ENCODE peak calls at places on chromosomes 5 and 9, in nine cellular contexts. One of them, this sample, is unnamed.
A peak's percentile ranks its signal among the peaks of the same experiment; 100 is the strongest.

GRCh38 chr9:69812068-69813000 is 8.3 kb upstream of the CFAP95 start:
- DNase-seq in thyroid gland: no peak
- DNase-seq in PC-3: no peak
- DNase-seq in esophagus squamous epithelium: no peak
- DNase-seq in psoas muscle: no peak
- DNase-seq in right atrium auricular region: no peak
- DNase-seq in IMR-90: no peak
- DNase-seq in CD8-positive, alpha-beta memory T cell: no peak
- DNase-seq in heart right ventricle: no peak
- DNase-seq in this sample: no peak

GRCh38 chr9:84926793-84927192 is 257.3 kb downstream of the NTRK2 start:
- DNase-seq in psoas muscle: no peak
- DNase-seq in heart right ventricle: no peak
- DNase-seq in PC-3: no peak
- DNase-seq in right atrium auricular region: no peak
- DNase-seq in thyroid gland: no peak
- DNase-seq in esophagus squamous epithelium: no peak
- DNase-seq in IMR-90: no peak
- DNase-seq in CD8-positive, alpha-beta memory T cell: no peak
- DNase-seq in this sample: no peak

GRCh38 chr9:107807183-107807582 is 317.6 kb upstream of the KLF4 start:
- DNase-seq in PC-3: peak; percentile 55
- DNase-seq in right atrium auricular region: no peak
- DNase-seq in heart right ventricle: no peak
- DNase-seq in esophagus squamous epithelium: no peak
- DNase-seq in psoas muscle: no peak
- DNase-seq in IMR-90: peak; percentile 75
- DNase-seq in thyroid gland: no peak
- DNase-seq in CD8-positive, alpha-beta memory T cell: no peak
- DNase-seq in this sample: no peak

GRCh38 chr5:171744882-171745281 is 40.7 kb upstream of the SMIM23 start:
- DNase-seq in right atrium auricular region: no peak
- DNase-seq in CD8-positive, alpha-beta memory T cell: no peak
- DNase-seq in esophagus squamous epithelium: no peak
- DNase-seq in thyroid gland: no peak
- DNase-seq in psoas muscle: no peak
- DNase-seq in PC-3: no peak
- DNase-seq in IMR-90: no peak
- DNase-seq in heart right ventricle: no peak
- DNase-seq in this sample: no peak

GRCh38 chr5:115842089-115842881 is 550 bp downstream of the AP3S1 start:
- DNase-seq in thyroid gland: peak; percentile 72
- DNase-seq in IMR-90: no peak
- DNase-seq in psoas muscle: no peak
- DNase-seq in CD8-positive, alpha-beta memory T cell: no peak
- DNase-seq in esophagus squamous epithelium: no peak
- DNase-seq in heart right ventricle: no peak
- DNase-seq in PC-3: peak; percentile 54
- DNase-seq in right atrium auricular region: no peak
- DNase-seq in this sample: no peak

GRCh38 chr9:136707849-136708517 is 4.4 kb upstream of the DIPK1B start:
- DNase-seq in PC-3: no peak
- DNase-seq in esophagus squamous epithelium: no peak
- DNase-seq in heart right ventricle: no peak
- DNase-seq in psoas muscle: no peak
- DNase-seq in IMR-90: no peak
- DNase-seq in thyroid gland: no peak
- DNase-seq in right atrium auricular region: no peak
- DNase-seq in CD8-positive, alpha-beta memory T cell: no peak
- DNase-seq in this sample: no peak

GRCh38 chr5:65802080-65802479 is 80.1 kb downstream of the NLN start:
- DNase-seq in IMR-90: no peak
- DNase-seq in PC-3: no peak
- DNase-seq in esophagus squamous epithelium: no peak
- DNase-seq in thyroid gland: peak; percentile 13
- DNase-seq in CD8-positive, alpha-beta memory T cell: no peak
- DNase-seq in right atrium auricular region: no peak
- DNase-seq in heart right ventricle: no peak
- DNase-seq in psoas muscle: no peak
- DNase-seq in this sample: no peak

GRCh38 chr9:38062106-38062497 is 6.9 kb downstream of the SHB start:
- DNase-seq in thyroid gland: no peak
- DNase-seq in IMR-90: no peak
- DNase-seq in esophagus squamous epithelium: no peak
- DNase-seq in heart right ventricle: no peak
- DNase-seq in PC-3: no peak
- DNase-seq in right atrium auricular region: no peak
- DNase-seq in psoas muscle: no peak
- DNase-seq in CD8-positive, alpha-beta memory T cell: no peak
- DNase-seq in this sample: no peak

GRCh38 chr9:673966-674526 is 167.5 kb upstream of the DMRT1 start:
- DNase-seq in heart right ventricle: no peak
- DNase-seq in thyroid gland: no peak
- DNase-seq in psoas muscle: no peak
- DNase-seq in CD8-positive, alpha-beta memory T cell: no peak
- DNase-seq in esophagus squamous epithelium: no peak
- DNase-seq in right atrium auricular region: no peak
- DNase-seq in PC-3: no peak
- DNase-seq in IMR-90: no peak
- DNase-seq in this sample: no peak

GRCh38 chr9:93209097-93209496 is 25.2 kb downstream of the WNK2 start:
- DNase-seq in PC-3: no peak
- DNase-seq in CD8-positive, alpha-beta memory T cell: no peak
- DNase-seq in thyroid gland: no peak
- DNase-seq in psoas muscle: no peak
- DNase-seq in right atrium auricular region: no peak
- DNase-seq in esophagus squamous epithelium: no peak
- DNase-seq in heart right ventricle: no peak
- DNase-seq in IMR-90: no peak
- DNase-seq in this sample: no peak

GRCh38 chr9:93206576-93207155 is 22.7 kb downstream of the WNK2 start:
- DNase-seq in IMR-90: no peak
- DNase-seq in PC-3: no peak
- DNase-seq in psoas muscle: no peak
- DNase-seq in heart right ventricle: no peak
- DNase-seq in right atrium auricular region: no peak
- DNase-seq in esophagus squamous epithelium: no peak
- DNase-seq in CD8-positive, alpha-beta memory T cell: no peak
- DNase-seq in thyroid gland: no peak
- DNase-seq in this sample: no peak

GRCh38 chr9:93209576-93210323 is 25.8 kb downstream of the WNK2 start:
- DNase-seq in heart right ventricle: no peak
- DNase-seq in psoas muscle: no peak
- DNase-seq in right atrium auricular region: no peak
- DNase-seq in IMR-90: no peak
- DNase-seq in thyroid gland: no peak
- DNase-seq in CD8-positive, alpha-beta memory T cell: no peak
- DNase-seq in PC-3: no peak
- DNase-seq in esophagus squamous epithelium: no peak
- DNase-seq in this sample: no peak

GRCh38 chr9:93207326-93207814 is 23.4 kb downstream of the WNK2 start:
- DNase-seq in CD8-positive, alpha-beta memory T cell: no peak
- DNase-seq in esophagus squamous epithelium: no peak
- DNase-seq in heart right ventricle: peak; percentile 68
- DNase-seq in PC-3: no peak
- DNase-seq in psoas muscle: no peak
- DNase-seq in thyroid gland: peak; percentile 56
- DNase-seq in IMR-90: peak; percentile 11
- DNase-seq in right atrium auricular region: no peak
- DNase-seq in this sample: no peak

DNA sequence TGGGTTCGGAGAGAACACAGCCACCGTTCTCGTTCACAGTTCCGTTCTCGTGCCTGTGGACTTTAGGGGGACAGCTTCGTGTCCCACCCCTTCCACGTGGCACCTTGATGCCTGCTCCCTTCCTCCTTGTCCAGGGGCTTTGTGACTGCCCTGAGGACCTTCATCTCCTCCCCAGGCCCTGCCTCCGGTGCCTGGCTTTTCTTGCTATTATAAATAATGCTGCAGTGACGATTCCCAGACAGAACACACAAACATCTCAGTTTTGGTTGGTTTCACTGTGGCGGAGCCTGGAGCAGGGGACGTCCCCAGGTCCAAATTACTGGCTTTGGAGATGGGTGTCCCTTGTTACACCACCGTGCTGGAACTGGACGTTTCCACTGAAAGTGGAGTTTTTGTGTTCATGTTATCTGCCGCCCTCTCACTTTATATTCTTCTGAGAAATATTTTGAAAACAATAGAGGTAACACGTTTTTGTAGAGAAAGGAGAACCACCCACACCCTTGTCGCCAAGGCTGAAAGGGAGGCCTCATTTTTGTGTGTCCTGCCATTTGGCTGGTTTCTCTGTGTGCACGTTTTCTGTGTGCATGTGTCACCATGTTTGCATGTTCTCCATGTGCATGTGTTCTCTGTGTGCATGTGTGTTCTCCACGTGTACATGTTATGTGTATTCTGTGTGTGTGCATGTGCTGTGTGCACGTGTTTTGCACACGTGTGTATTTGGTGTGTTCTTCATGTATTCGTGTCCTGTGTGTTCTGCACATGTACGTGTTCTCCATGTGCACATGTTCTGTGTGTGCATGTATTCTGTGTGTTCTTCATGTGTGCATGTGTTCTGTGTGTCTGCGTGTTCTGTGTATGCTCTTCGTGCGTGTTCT is 24.2 kb downstream of the WNK2 start:
- DNase-seq in IMR-90: no peak
- DNase-seq in heart right ventricle: no peak
- DNase-seq in esophagus squamous epithelium: no peak
- DNase-seq in PC-3: no peak
- DNase-seq in psoas muscle: no peak
- DNase-seq in right atrium auricular region: no peak
- DNase-seq in thyroid gland: no peak
- DNase-seq in CD8-positive, alpha-beta memory T cell: no peak
- DNase-seq in this sample: no peak
- H3K4me1 ChIP-seq in IMR-90: no peaks in the 10 kb centered on the region
- H3K4me1 ChIP-seq in heart right ventricle: peaks cover 32% of the 10 kb centered on the region
- H3K4me1 ChIP-seq in esophagus squamous epithelium: peaks cover 6% of the 10 kb centered on the region
- H3K4me1 ChIP-seq in PC-3: no peaks in the 10 kb centered on the region
- H3K4me1 ChIP-seq in psoas muscle: peaks cover 48% of the 10 kb centered on the region
- H3K4me1 ChIP-seq in right atrium auricular region: no peaks in the 10 kb centered on the region
- H3K4me1 ChIP-seq in thyroid gland: peaks cover 8% of the 10 kb centered on the region
- H3K4me1 ChIP-seq in CD8-positive, alpha-beta memory T cell: peaks cover 6% of the 10 kb centered on the region
- H3K4me1 ChIP-seq in this sample: no peaks in the 10 kb centered on the region

GRCh38 chr5:14267166-14267838 is 124.2 kb downstream of the TRIO start:
- DNase-seq in IMR-90: no peak
- DNase-seq in CD8-positive, alpha-beta memory T cell: no peak
- DNase-seq in psoas muscle: no peak
- DNase-seq in heart right ventricle: no peak
- DNase-seq in esophagus squamous epithelium: no peak
- DNase-seq in PC-3: peak; percentile 53
- DNase-seq in thyroid gland: peak; percentile 22
- DNase-seq in right atrium auricular region: no peak
- DNase-seq in this sample: no peak

GRCh38 chr5:14270212-14270702 is 127.1 kb downstream of the TRIO start:
- DNase-seq in thyroid gland: peak; percentile 27
- DNase-seq in right atrium auricular region: peak; percentile 62
- DNase-seq in IMR-90: peak; percentile 64
- DNase-seq in heart right ventricle: peak; percentile 79
- DNase-seq in esophagus squamous epithelium: no peak
- DNase-seq in CD8-positive, alpha-beta memory T cell: peak; percentile 3
- DNase-seq in psoas muscle: peak; percentile 48
- DNase-seq in PC-3: peak; percentile 83
- DNase-seq in this sample: peak; percentile 11

GRCh38 chr5:14268738-14269137 is 125.6 kb downstream of the TRIO start:
- DNase-seq in right atrium auricular region: no peak
- DNase-seq in heart right ventricle: peak; percentile 68
- DNase-seq in PC-3: no peak
- DNase-seq in psoas muscle: no peak
- DNase-seq in esophagus squamous epithelium: no peak
- DNase-seq in thyroid gland: peak; percentile 14
- DNase-seq in CD8-positive, alpha-beta memory T cell: no peak
- DNase-seq in IMR-90: peak; percentile 50
- DNase-seq in this sample: no peak

GRCh38 chr5:14268236-14268701 is 125.1 kb downstream of the TRIO start:
- DNase-seq in right atrium auricular region: peak; percentile 72
- DNase-seq in esophagus squamous epithelium: no peak
- DNase-seq in heart right ventricle: no peak
- DNase-seq in PC-3: peak; percentile 99
- DNase-seq in IMR-90: peak; percentile 81
- DNase-seq in CD8-positive, alpha-beta memory T cell: no peak
- DNase-seq in thyroid gland: no peak
- DNase-seq in psoas muscle: peak; percentile 67
- DNase-seq in this sample: no peak

GRCh38 chr5:14269395-14269794 is 126.3 kb downstream of the TRIO start:
- DNase-seq in psoas muscle: no peak
- DNase-seq in thyroid gland: no peak
- DNase-seq in CD8-positive, alpha-beta memory T cell: no peak
- DNase-seq in heart right ventricle: no peak
- DNase-seq in PC-3: peak; percentile 44
- DNase-seq in IMR-90: no peak
- DNase-seq in esophagus squamous epithelium: no peak
- DNase-seq in right atrium auricular region: no peak
- DNase-seq in this sample: no peak
- H3K4me1 ChIP-seq in psoas muscle: peaks cover 64% of the 10 kb centered on the region
- H3K4me1 ChIP-seq in thyroid gland: peaks cover 36% of the 10 kb centered on the region
- H3K4me1 ChIP-seq in CD8-positive, alpha-beta memory T cell: peaks cover 5% of the 10 kb centered on the region
- H3K4me1 ChIP-seq in heart right ventricle: peaks cover 18% of the 10 kb centered on the region
- H3K4me1 ChIP-seq in PC-3: peaks cover 62% of the 10 kb centered on the region
- H3K4me1 ChIP-seq in IMR-90: peaks cover 36% of the 10 kb centered on the region
- H3K4me1 ChIP-seq in esophagus squamous epithelium: peaks cover under 1% of the 10 kb centered on the region
- H3K4me1 ChIP-seq in right atrium auricular region: no peaks in the 10 kb centered on the region
- H3K4me1 ChIP-seq in this sample: no peaks in the 10 kb centered on the region

DNA sequence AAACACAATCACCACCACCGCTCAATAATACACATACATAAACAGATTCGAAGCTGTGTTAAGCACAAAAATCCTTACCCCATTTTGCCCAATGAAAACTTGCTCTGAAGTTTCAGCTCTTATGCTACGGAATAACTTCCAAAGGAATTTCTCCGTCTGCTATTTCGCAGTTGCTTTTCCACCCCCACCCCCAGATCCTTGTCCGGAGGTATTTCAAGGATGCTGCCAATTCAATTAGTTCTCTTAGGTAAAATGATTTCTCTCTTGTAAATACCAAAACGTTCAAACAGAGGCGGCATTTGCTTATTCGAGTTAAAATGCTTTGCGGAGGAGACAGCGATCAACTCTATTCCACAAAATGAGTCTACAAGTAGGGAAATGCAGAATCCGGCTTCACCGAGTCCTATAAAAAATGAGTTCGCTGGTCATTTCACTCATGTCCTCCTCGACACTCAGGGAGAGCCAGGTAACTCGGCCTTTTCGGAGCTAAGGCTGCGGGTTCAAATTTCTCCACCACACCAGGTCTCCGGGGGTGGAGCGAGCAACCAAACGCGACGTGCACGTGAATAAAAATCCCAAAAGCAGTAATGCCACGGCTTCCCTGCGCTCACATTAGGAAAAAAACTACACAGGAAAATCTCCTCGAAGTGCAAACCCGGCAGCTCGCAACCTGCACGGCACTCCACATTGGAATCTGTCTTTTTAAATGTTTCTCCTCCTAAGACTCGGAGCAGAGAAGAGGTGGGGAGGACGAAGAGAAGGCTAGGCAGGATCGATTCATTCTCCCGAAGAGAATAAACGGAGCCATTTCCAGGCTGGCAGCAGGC is 1.0 kb downstream of the HOMER1 start:
- DNase-seq in thyroid gland: peak; percentile 32
- DNase-seq in right atrium auricular region: no peak
- DNase-seq in IMR-90: peak; percentile 27
- DNase-seq in heart right ventricle: peak; percentile 15
- DNase-seq in psoas muscle: no peak
- DNase-seq in PC-3: peak; percentile 35
- DNase-seq in esophagus squamous epithelium: no peak
- DNase-seq in CD8-positive, alpha-beta memory T cell: no peak
- DNase-seq in this sample: peak; percentile 18
- H3K4me1 ChIP-seq in thyroid gland: peaks cover 40% of the 10 kb centered on the region
- H3K4me1 ChIP-seq in right atrium auricular region: no peaks in the 10 kb centered on the region
- H3K4me1 ChIP-seq in IMR-90: peaks cover 5% of the 10 kb centered on the region
- H3K4me1 ChIP-seq in heart right ventricle: no peaks in the 10 kb centered on the region
- H3K4me1 ChIP-seq in psoas muscle: peaks cover 18% of the 10 kb centered on the region
- H3K4me1 ChIP-seq in PC-3: peaks cover 31% of the 10 kb centered on the region
- H3K4me1 ChIP-seq in esophagus squamous epithelium: no peaks in the 10 kb centered on the region
- H3K4me1 ChIP-seq in CD8-positive, alpha-beta memory T cell: peaks cover 17% of the 10 kb centered on the region
- H3K4me1 ChIP-seq in this sample: peaks cover 24% of the 10 kb centered on the region

GRCh38 chr9:115000217-115000639 is 69.8 kb upstream of the TNFSF8 start:
- DNase-seq in PC-3: no peak
- DNase-seq in esophagus squamous epithelium: no peak
- DNase-seq in right atrium auricular region: no peak
- DNase-seq in IMR-90: no peak
- DNase-seq in psoas muscle: no peak
- DNase-seq in heart right ventricle: no peak
- DNase-seq in CD8-positive, alpha-beta memory T cell: no peak
- DNase-seq in thyroid gland: no peak
- DNase-seq in this sample: no peak
- H3K4me1 ChIP-seq in PC-3: no peaks in the 10 kb centered on the region
- H3K4me1 ChIP-seq in esophagus squamous epithelium: no peaks in the 10 kb centered on the region
- H3K4me1 ChIP-seq in right atrium auricular region: no peaks in the 10 kb centered on the region
- H3K4me1 ChIP-seq in IMR-90: no peaks in the 10 kb centered on the region
- H3K4me1 ChIP-seq in psoas muscle: no peaks in the 10 kb centered on the region
- H3K4me1 ChIP-seq in heart right ventricle: no peaks in the 10 kb centered on the region
- H3K4me1 ChIP-seq in CD8-positive, alpha-beta memory T cell: no peaks in the 10 kb centered on the region
- H3K4me1 ChIP-seq in thyroid gland: peaks cover 16% of the 10 kb centered on the region
- H3K4me1 ChIP-seq in this sample: no peaks in the 10 kb centered on the region